ENCODE peak calls at places on chromosomes 16 and 17, in seven cellular contexts. G, U, E, B, N, Y and O are unnamed samples.

GRCh38 chr17:1362964-1363363 is 37.1 kb downstream of the YWHAE start:
- DNase-seq in G (peak; percentile 46), U (no peak), E (no peak), B (no peak), N (no peak), Y (no peak), O (peak; percentile 68)

GRCh38 chr17:51238253-51238887 is 21.5 kb downstream of the MBTD1 start:
- DNase-seq in G (no peak), U (no peak), E (no peak), B (no peak), N (no peak), Y (no peak), O (no peak)

GRCh38 chr16:57642368-57643135 is 14.1 kb downstream of the ADGRG1 start:
- DNase-seq in G (no peak), U (no peak), E (no peak), B (no peak), N (no peak), Y (no peak), O (peak; percentile 24)

GRCh38 chr16:17416461-17417221 is 54.1 kb downstream of the XYLT1 start:
- DNase-seq in G (peak; percentile 9), U (no peak), E (peak; percentile 24), B (no peak), N (no peak), Y (no peak), O (no peak)

GRCh38 chr16:90032664-90033346 is 13.5 kb upstream of the DBNDD1 start:
- DNase-seq in G (peak; percentile 57), U (no peak), E (no peak), B (no peak), N (no peak), Y (peak; percentile 18), O (peak; percentile 57)

GRCh38 chr16:10554569-10554968 is 25.8 kb downstream of the EMP2 start:
- DNase-seq in G (no peak), U (no peak), E (no peak), B (no peak), N (no peak), Y (no peak), O (no peak)

GRCh38 chr16:58855291-58855823 is 121.2 kb upstream of the GOT2 start:
- DNase-seq in G (no peak), U (no peak), E (no peak), B (no peak), N (no peak), Y (no peak), O (no peak)

GRCh38 chr17:5888811-5889210 is 181.4 kb upstream of the WSCD1 start:
- DNase-seq in G (no peak), U (no peak), E (no peak), B (no peak), N (no peak), Y (no peak), O (no peak)

GRCh38 chr16:89641719-89642187 is 15.8 kb downstream of the CHMP1A start:
- DNase-seq in G (no peak), U (no peak), E (no peak), B (no peak), N (no peak), Y (no peak), O (no peak)

GRCh38 chr17:66985838-66986237 is 21.3 kb downstream of the CACNG4 start:
- DNase-seq in G (no peak), U (no peak), E (no peak), B (no peak), N (no peak), Y (no peak), O (no peak)

GRCh38 chr16:49825006-49825405 is 30.9 kb downstream of the ZNF423 start:
- DNase-seq in G (no peak), U (no peak), E (no peak), B (no peak), N (no peak), Y (no peak), O (no peak)

GRCh38 chr16:4947722-4948503 is 10.2 kb upstream of the SEC14L5 start:
- DNase-seq in G (no peak), U (no peak), E (peak; percentile 81), B (peak; percentile 77), N (no peak), Y (no peak), O (no peak)

GRCh38 chr16:58043571-58044155 is 18.1 kb downstream of the MMP15 start:
- DNase-seq in G (no peak), U (no peak), E (no peak), B (no peak), N (no peak), Y (no peak), O (no peak)

GRCh38 chr17:44556114-44556853 is 1.0 kb upstream of the FZD2 start:
- DNase-seq in G (peak; percentile 66), U (peak; percentile 66), E (peak; percentile 68), B (no peak), N (no peak), Y (no peak), O (peak; percentile 70)

GRCh38 chr16:66926171-66926570 is 836 bp upstream of the RRAD start:
- DNase-seq in G (no peak), U (peak; percentile 94), E (no peak), B (no peak), N (no peak), Y (no peak), O (peak; percentile 36)

GRCh38 chr17:68195667-68196393 is 52.0 kb upstream of the AMZ2 start:
- DNase-seq in G (no peak), U (no peak), E (peak; percentile 44), B (no peak), N (no peak), Y (no peak), O (no peak)
- H3K4me3 ChIP-seq in G (no peak overlapping the region), U (peak overlapping the region; percentile 15), E (no peak overlapping the region), B (no peak overlapping the region), N (no peak overlapping the region), Y (no peak overlapping the region), O (no peak overlapping the region)

GRCh38 chr17:15947331-15947730 is 2.4 kb downstream of the ADORA2B start:
- DNase-seq in G (peak; percentile 45), U (no peak), E (no peak), B (no peak), N (no peak), Y (no peak), O (peak; percentile 73)

GRCh38 chr17:15945493-15946209 is 721 bp downstream of the ADORA2B start:
- DNase-seq in G (no peak), U (no peak), E (no peak), B (no peak), N (no peak), Y (no peak), O (peak; percentile 37)

GRCh38 chr17:15946611-15947120 is 1.7 kb downstream of the ADORA2B start:
- DNase-seq in G (no peak), U (no peak), E (no peak), B (no peak), N (no peak), Y (no peak), O (peak; percentile 27)

GRCh38 chr17:15943971-15944719 is 785 bp upstream of the ADORA2B start:
- DNase-seq in G (no peak), U (no peak), E (no peak), B (no peak), N (no peak), Y (no peak), O (no peak)

GRCh38 chr17:15944720-15945492 is at the start of gene ADORA2B:
- DNase-seq in G (peak; percentile 88), U (no peak), E (peak; percentile 80), B (no peak), N (peak; percentile 90), Y (no peak), O (peak; percentile 68)
- TF ChIP-seq CTCF in G (peak; percentile 23), U (peak; percentile 17), E (peak; percentile 48), B (peak; percentile 47), N (no peak), Y (peak; percentile 50), O (peak; percentile 47)

GRCh38 chr17:3879591-3880417 is 13.0 kb downstream of the CAMKK1 start:
- DNase-seq in G (no peak), U (no peak), E (peak; percentile 68), B (no peak), N (no peak), Y (no peak), O (no peak)

GRCh38 chr17:3879181-3879580 is 13.7 kb downstream of the CAMKK1 start:
- DNase-seq in G (peak; percentile 45), U (no peak), E (peak; percentile 70), B (no peak), N (no peak), Y (no peak), O (peak; percentile 67)

GRCh38 chr17:3873862-3874261 is 19.0 kb downstream of the CAMKK1 start:
- DNase-seq in G (no peak), U (no peak), E (no peak), B (no peak), N (no peak), Y (no peak), O (no peak)

GRCh38 chr17:3875317-3875716 is 17.5 kb downstream of the CAMKK1 start:
- DNase-seq in G (no peak), U (no peak), E (no peak), B (no peak), N (no peak), Y (no peak), O (no peak)

GRCh38 chr17:3877220-3877619 is 15.6 kb downstream of the CAMKK1 start:
- DNase-seq in G (no peak), U (no peak), E (no peak), B (no peak), N (no peak), Y (no peak), O (no peak)
- H3K4me3 ChIP-seq in G (no peak overlapping the region), U (no peak overlapping the region), E (no peak overlapping the region), B (no peak overlapping the region), N (no peak overlapping the region), Y (no peak overlapping the region), O (no peak overlapping the region)

GRCh38 chr16:56417138-56417537 is 8.2 kb downstream of the AMFR start:
- DNase-seq in G (no peak), U (no peak), E (no peak), B (no peak), N (no peak), Y (no peak), O (no peak)

GRCh38 chr16:56421976-56422669 is 3.2 kb downstream of the AMFR start:
- DNase-seq in G (no peak), U (no peak), E (no peak), B (no peak), N (no peak), Y (no peak), O (no peak)

GRCh38 chr16:56420613-56421012 is 4.7 kb downstream of the AMFR start:
- DNase-seq in G (no peak), U (no peak), E (no peak), B (no peak), N (no peak), Y (no peak), O (no peak)

GRCh38 chr16:56421313-56421712 is 4.0 kb downstream of the AMFR start:
- DNase-seq in G (no peak), U (no peak), E (no peak), B (no peak), N (no peak), Y (no peak), O (no peak)

DNA sequence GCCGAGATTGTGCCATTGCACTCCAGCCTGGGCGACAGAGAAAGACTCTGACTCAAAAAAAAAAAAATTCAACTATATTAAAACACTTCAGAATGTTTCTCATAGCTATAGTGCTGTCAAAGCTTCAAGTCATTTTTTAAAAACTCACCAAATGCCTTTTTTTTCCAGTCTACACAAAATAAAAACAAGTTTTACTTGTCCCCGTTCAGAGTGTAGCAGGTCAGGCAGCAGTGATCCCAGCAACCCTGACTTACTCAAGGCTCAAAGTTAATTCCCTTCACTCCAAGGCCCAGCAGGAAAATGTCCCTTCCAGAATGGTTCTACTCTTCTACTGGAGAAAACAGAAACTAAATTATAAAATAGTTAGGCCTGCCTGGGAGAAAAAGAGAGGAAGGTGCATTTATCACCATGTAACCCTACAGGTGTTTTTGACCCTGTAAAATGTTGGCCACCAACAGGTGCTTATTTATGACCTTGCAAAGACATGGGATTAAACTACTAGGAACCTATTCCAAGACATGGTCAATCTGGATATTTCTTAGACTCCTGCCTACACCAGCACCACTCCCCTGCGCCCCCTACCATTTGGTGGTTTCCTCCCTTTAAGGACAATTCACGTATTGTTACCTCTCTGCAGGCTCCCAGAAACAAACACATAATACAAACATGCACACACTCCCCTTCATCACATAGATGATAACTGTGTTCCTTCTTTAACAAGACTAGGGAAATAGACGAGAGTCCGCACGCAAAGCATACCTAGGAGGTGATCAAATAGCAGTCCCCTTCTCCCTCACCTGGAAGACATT is 5.4 kb downstream of the AMFR start:
- DNase-seq in G (no peak), U (no peak), E (no peak), B (no peak), N (no peak), Y (no peak), O (no peak)
- TF ChIP-seq CTCF in G (no peak), U (no peak), E (no peak), B (no peak), N (no peak), Y (no peak), O (no peak)